ENCODE peak calls at places on chromosomes 5 and 9, in six cellular contexts. K, F, U, B, T and J are unnamed samples.

GRCh38 chr9:136486131-136486530 is 3.3 kb upstream of the SEC16A start:
- DNase-seq in B (no peak), F (no peak), T (no peak), K (no peak), U (no peak), J (no peak)

GRCh38 chr5:96347502-96348292 is 85.4 kb downstream of the PCSK1 start:
- DNase-seq in B (no peak), T (no peak), F (peak; percentile 10), K (no peak), U (no peak), J (no peak)

GRCh38 chr9:4970970-4971641 is 14.0 kb upstream of the JAK2 start:
- DNase-seq in T (no peak), U (no peak), K (peak; percentile 76), B (no peak), F (no peak), J (no peak)

GRCh38 chr9:2181794-2182193 is 166.6 kb downstream of the SMARCA2 start:
- DNase-seq in K (no peak), B (peak; percentile 18), T (no peak), U (peak; percentile 12), F (no peak), J (peak; percentile 69)

GRCh38 chr9:78923966-78924659 is 627.2 kb downstream of the PSAT1 start:
- DNase-seq in K (no peak), B (no peak), U (no peak), F (no peak), T (no peak), J (no peak)

GRCh38 chr5:6743161-6743560 is 29.9 kb downstream of the TENT4A start:
- DNase-seq in K (no peak), B (no peak), F (no peak), T (no peak), U (no peak), J (no peak)

GRCh38 chr5:178143901-178144300 is 9.8 kb downstream of the NHP2 start:
- DNase-seq in F (no peak), U (no peak), K (no peak), B (no peak), T (no peak), J (no peak)

GRCh38 chr5:56326116-56326515 is 93.0 kb upstream of the ANKRD55 start:
- DNase-seq in B (no peak), K (no peak), U (no peak), T (no peak), F (no peak), J (no peak)

GRCh38 chr5:96629774-96630173 is 32.4 kb upstream of the CAST start:
- DNase-seq in F (peak; percentile 7), K (no peak), B (no peak), T (no peak), U (peak; percentile 22), J (no peak)

GRCh38 chr9:32294051-32294600 is 90.3 kb upstream of the ACO1 start:
- DNase-seq in K (no peak), B (no peak), T (no peak), U (no peak), F (no peak), J (no peak)

GRCh38 chr5:106415541-106415940 is 1255.2 kb downstream of the EFNA5 start:
- DNase-seq in K (no peak), B (no peak), F (no peak), U (no peak), T (no peak), J (no peak)

GRCh38 chr5:72363146-72363802 is 43.1 kb downstream of the PTCD2 start:
- DNase-seq in B (no peak), U (peak; percentile 10), K (no peak), T (no peak), F (no peak), J (peak; percentile 23)

GRCh38 chr5:149265559-149265958 is 6.1 kb upstream of the AFAP1L1 start:
- DNase-seq in U (no peak), K (no peak), F (no peak), T (no peak), B (peak; percentile 21), J (no peak)

GRCh38 chr9:101465330-101465915 is 29.8 kb upstream of the ALDOB start:
- DNase-seq in K (no peak), F (peak; percentile 69), B (no peak), U (peak; percentile 83), T (peak; percentile 19), J (no peak)

GRCh38 chr9:7192266-7192665 is 434.5 kb downstream of the KDM4C start:
- DNase-seq in T (no peak), B (no peak), U (no peak), K (no peak), F (no peak), J (no peak)

GRCh38 chr5:159310492-159310891 is 19.8 kb downstream of the IL12B start:
- DNase-seq in F (no peak), T (peak; percentile 19), K (no peak), U (no peak), B (no peak), J (no peak)

GRCh38 chr5:137220523-137220927 is 278.6 kb downstream of the SPOCK1 start:
- DNase-seq in B (peak; percentile 19), K (no peak), U (peak; percentile 76), F (peak; percentile 76), T (peak; percentile 10), J (peak; percentile 18)

GRCh38 chr5:67149933-67150523 is 46.6 kb downstream of the CD180 start:
- DNase-seq in T (no peak), U (no peak), K (no peak), B (no peak), F (no peak), J (no peak)

GRCh38 chr5:157571357-157571827 is 4.2 kb downstream of the ADAM19 start:
- DNase-seq in T (peak; percentile 23), K (peak; percentile 75), B (no peak), F (no peak), U (no peak), J (peak; percentile 51)

GRCh38 chr5:107282061-107282460 is 388.7 kb downstream of the EFNA5 start:
- DNase-seq in U (no peak), K (no peak), F (no peak), T (no peak), B (no peak), J (no peak)

GRCh38 chr5:154829589-154830218 is 20.7 kb downstream of the FAXDC2 start:
- DNase-seq in U (peak; percentile 85), T (no peak), F (no peak), K (no peak), B (no peak), J (no peak)

GRCh38 chr5:94903719-94904118 is 285.2 kb downstream of the SLF1 start:
- DNase-seq in T (no peak), U (no peak), K (no peak), B (no peak), F (no peak), J (no peak)

GRCh38 chr5:94901071-94901979 is 282.9 kb downstream of the SLF1 start:
- DNase-seq in T (no peak), F (no peak), U (no peak), B (no peak), K (peak; percentile 23), J (no peak)

DNA sequence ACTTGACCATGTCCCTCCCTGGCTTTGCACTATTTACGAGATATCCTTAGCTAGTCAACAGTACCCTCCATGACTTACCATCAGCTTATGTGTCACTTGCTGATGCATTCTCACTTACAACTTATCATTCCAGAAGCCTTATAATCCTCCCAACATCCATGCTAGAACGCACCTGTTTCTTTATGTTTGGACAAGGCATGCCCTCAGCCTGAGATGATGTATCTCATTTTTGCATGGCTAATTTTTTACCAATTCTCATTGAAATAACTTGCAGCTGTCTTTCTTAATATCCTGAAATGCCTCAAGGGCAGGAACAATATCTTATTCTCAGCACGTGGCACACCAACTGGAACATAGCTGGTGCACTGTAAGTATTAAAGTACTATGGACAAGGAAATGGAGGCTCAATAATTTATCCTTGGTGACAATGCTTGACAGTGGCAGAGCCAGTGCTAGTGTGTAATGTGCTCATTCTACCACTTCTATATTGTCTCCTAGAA is 281.6 kb downstream of the SLF1 start:
- DNase-seq in T (no peak), B (no peak), K (no peak), U (no peak), F (no peak), J (no peak)
- TF ChIP-seq ZNF274 in T (no peak), B (no peak), K (no peak), U (no peak), F (no peak), J (no peak)

GRCh38 chr5:128195316-128195715 is 111.8 kb downstream of the SLC12A2 start:
- DNase-seq in U (no peak), K (no peak), B (no peak), F (no peak), T (no peak), J (no peak)

GRCh38 chr5:128197911-128198522 is 114.5 kb downstream of the SLC12A2 start:
- DNase-seq in T (no peak), U (no peak), F (no peak), B (peak; percentile 20), K (no peak), J (no peak)

GRCh38 chr5:128199104-128199503 is 115.5 kb downstream of the SLC12A2 start:
- DNase-seq in K (no peak), F (no peak), U (peak; percentile 51), T (no peak), B (no peak), J (no peak)

GRCh38 chr5:128196080-128196479 is 112.5 kb downstream of the SLC12A2 start:
- DNase-seq in K (no peak), U (no peak), F (no peak), T (no peak), B (no peak), J (no peak)

GRCh38 chr5:128196791-128197190 is 113.2 kb downstream of the SLC12A2 start:
- DNase-seq in U (no peak), K (no peak), F (no peak), T (no peak), B (no peak), J (no peak)
- TF ChIP-seq ZNF274 in U (no peak), K (no peak), F (no peak), T (no peak), B (no peak), J (no peak)

GRCh38 chr5:134818776-134819175 is 27.0 kb upstream of the C5orf24 start:
- DNase-seq in K (no peak), U (no peak), T (no peak), F (no peak), B (no peak), J (no peak)

GRCh38 chr5:134824681-134825080 is 21.1 kb upstream of the C5orf24 start:
- DNase-seq in B (no peak), U (no peak), F (no peak), K (no peak), T (no peak), J (no peak)

GRCh38 chr5:134825212-134825611 is 20.6 kb upstream of the C5orf24 start:
- DNase-seq in K (no peak), F (no peak), U (no peak), B (no peak), T (no peak), J (no peak)

GRCh38 chr5:134819404-134819963 is 26.3 kb upstream of the C5orf24 start:
- DNase-seq in F (no peak), T (no peak), U (no peak), B (no peak), K (no peak), J (no peak)

DNA sequence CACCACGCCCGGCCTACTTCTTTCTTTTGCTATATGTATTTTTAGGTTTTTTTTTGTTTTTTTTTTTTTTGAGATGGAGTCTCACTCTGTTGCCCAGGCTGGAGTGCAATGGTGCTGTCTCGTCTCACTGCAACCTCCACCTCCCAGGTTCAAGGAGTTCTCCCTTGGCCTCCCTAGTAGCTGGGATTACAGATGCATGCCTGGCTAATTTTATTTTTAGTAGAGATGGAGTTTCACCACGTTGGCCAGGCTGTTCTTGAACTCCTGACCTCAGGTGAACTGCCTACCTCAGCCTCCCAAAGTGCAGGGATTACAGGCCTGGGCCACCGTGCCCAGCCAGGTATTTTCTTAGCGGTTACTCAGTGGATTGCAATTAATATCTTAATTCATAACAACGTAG is 23.9 kb upstream of the C5orf24 start:
- DNase-seq in B (no peak), T (no peak), K (no peak), U (no peak), F (no peak), J (no peak)
- TF ChIP-seq ZNF274 in B (no peak), T (no peak), K (no peak), U (no peak), F (no peak), J (no peak)

GRCh38 chr5:60821488-60822284 is 22.4 kb downstream of the ELOVL7 start:
- DNase-seq in T (no peak), K (no peak), F (no peak), B (no peak), U (no peak), J (no peak)
- TF ChIP-seq ZNF274 in T (no peak), K (no peak), F (no peak), B (no peak), U (no peak), J (no peak)